ENCODE peak calls at places on chromosomes 6 and 20, in nine cellular contexts. A is nephron progenitor cell; E is stimulated activated CD4-positive, alpha-beta T cell treated with anti-CD3 and anti-CD28 coated beads, TNF-alpha, amount 100 ng/mL, for 4 hours; L is activated naive CD4-positive, alpha-beta T cell; Z is nucleus accumbens; S is brain microvascular endothelial cell; Y is left cardiac atrium; F is glutamatergic neuron; G is substantia nigra. C is an unnamed sample.

GRCh38 chr6:104711371-104711770 is 148.3 kb downstream of the HACE1 start:
- DNase-seq in A (no peak), E (no peak), L (no peak), Z (no peak), S (peak; percentile 52), Y (no peak), F (no peak), G (no peak), C (peak; percentile 8)

GRCh38 chr6:30490031-30490876 is 945 bp downstream of the HLA-E start:
- DNase-seq in A (peak; percentile 79), E (peak; percentile 90), L (peak; percentile 87), Z (no peak), S (peak; percentile 48), Y (peak; percentile 76), F (peak; percentile 77), G (no peak), C (no peak)

GRCh38 chr6:125868996-125869395 is 78.2 kb downstream of the NCOA7 start:
- DNase-seq in A (no peak), E (no peak), L (no peak), Z (peak; percentile 22), S (no peak), Y (peak; percentile 47), F (peak; percentile 34), G (no peak), C (no peak)

GRCh38 chr20:48731581-48731980 is 96.2 kb downstream of the PREX1 start:
- DNase-seq in A (no peak), E (no peak), L (no peak), Z (no peak), S (no peak), Y (no peak), F (no peak), G (no peak), C (no peak)

GRCh38 chr6:126076992-126077664 is 90.8 kb downstream of the TRMT11 start:
- DNase-seq in A (no peak), E (no peak), L (no peak), Z (no peak), S (no peak), Y (no peak), F (no peak), G (no peak), C (no peak)

GRCh38 chr6:17580518-17581048 is 19.5 kb upstream of the FAM8A1 start:
- DNase-seq in A (peak; percentile 28), E (peak; percentile 17), L (no peak), Z (no peak), S (peak; percentile 25), Y (peak; percentile 48), F (peak; percentile 67), G (no peak), C (no peak)

GRCh38 chr6:151803743-151804142 is 3.7 kb upstream of the ESR1 start:
- DNase-seq in A (no peak), E (no peak), L (no peak), Z (no peak), S (no peak), Y (no peak), F (no peak), G (no peak), C (no peak)

GRCh38 chr6:133432021-133432989 is 191.1 kb downstream of the EYA4 start:
- DNase-seq in A (peak; percentile 15), E (no peak), L (no peak), Z (no peak), S (no peak), Y (no peak), F (peak; percentile 70), G (no peak), C (no peak)

GRCh38 chr6:73152998-73153757 is 72.1 kb downstream of the KHDC1L start:
- DNase-seq in A (no peak), E (no peak), L (no peak), Z (no peak), S (peak; percentile 3), Y (no peak), F (no peak), G (no peak), C (peak; percentile 30)

GRCh38 chr20:17743677-17744076 is 43.9 kb downstream of the BANF2 start:
- DNase-seq in A (no peak), E (no peak), L (no peak), Z (no peak), S (no peak), Y (no peak), F (no peak), G (no peak), C (no peak)

GRCh38 chr6:124799638-124800037 is 162.6 kb upstream of the RNF217 start:
- DNase-seq in A (no peak), E (no peak), L (no peak), Z (no peak), S (no peak), Y (no peak), F (no peak), G (no peak), C (no peak)

GRCh38 chr6:87396595-87397392 is 11.0 kb upstream of the CFAP206 start:
- DNase-seq in A (no peak), E (no peak), L (no peak), Z (no peak), S (no peak), Y (no peak), F (no peak), G (no peak), C (no peak)

GRCh38 chr6:127343753-127344659 is 597 bp upstream of the ECHDC1 start:
- DNase-seq in A (no peak), E (no peak), L (no peak), Z (no peak), S (peak; percentile 24), Y (no peak), F (no peak), G (no peak), C (no peak)

GRCh38 chr6:36997811-36998722 is 7.4 kb upstream of the FGD2 start:
- DNase-seq in A (no peak), E (no peak), L (no peak), Z (peak; percentile 67), S (no peak), Y (peak; percentile 65), F (no peak), G (peak; percentile 36), C (no peak)

GRCh38 chr6:79467716-79468115 is 69.5 kb downstream of the LCA5 start:
- DNase-seq in A (no peak), E (no peak), L (no peak), Z (no peak), S (peak; percentile 32), Y (no peak), F (no peak), G (no peak), C (peak; percentile 29)

GRCh38 chr6:1575213-1576041 is 34.3 kb upstream of the FOXC1 start:
- DNase-seq in A (peak; percentile 56), E (no peak), L (no peak), Z (peak; percentile 14), S (peak; percentile 41), Y (no peak), F (peak; percentile 68), G (no peak), C (no peak)

GRCh38 chr20:57131601-57132391 is 134.6 kb downstream of the BMP7 start:
- DNase-seq in A (no peak), E (no peak), L (no peak), Z (no peak), S (no peak), Y (no peak), F (no peak), G (no peak), C (no peak)

GRCh38 chr20:1322511-1323245 is 6.3 kb downstream of the SDCBP2 start:
- DNase-seq in A (no peak), E (no peak), L (no peak), Z (no peak), S (peak; percentile 87), Y (peak; percentile 76), F (no peak), G (no peak), C (peak; percentile 79)

GRCh38 chr6:156310701-156311100 is 466.5 kb upstream of the ARID1B start:
- DNase-seq in A (no peak), E (no peak), L (no peak), Z (no peak), S (no peak), Y (no peak), F (no peak), G (no peak), C (no peak)

GRCh38 chr6:21327326-21328140 is 266.0 kb upstream of the SOX4 start:
- DNase-seq in A (no peak), E (no peak), L (no peak), Z (no peak), S (no peak), Y (no peak), F (no peak), G (no peak), C (no peak)

GRCh38 chr20:23086931-23087411 is 847 bp upstream of the CD93 start:
- DNase-seq in A (no peak), E (no peak), L (no peak), Z (no peak), S (no peak), Y (peak; percentile 84), F (no peak), G (no peak), C (no peak)

GRCh38 chr6:127102299-127102698 is 16.2 kb upstream of the RSPO3 start:
- DNase-seq in A (no peak), E (no peak), L (no peak), Z (no peak), S (peak; percentile 85), Y (no peak), F (no peak), G (no peak), C (peak; percentile 79)

GRCh38 chr6:29926795-29927427 is 15.4 kb upstream of the HLA-A start:
- DNase-seq in A (no peak), E (peak; percentile 71), L (peak; percentile 78), Z (peak; percentile 51), S (peak; percentile 35), Y (peak; percentile 81), F (peak; percentile 56), G (no peak), C (peak; percentile 57)

GRCh38 chr6:3209114-3210023 is 18.1 kb downstream of the TUBB2B start:
- DNase-seq in A (no peak), E (no peak), L (no peak), Z (no peak), S (peak; percentile 98), Y (peak; percentile 67), F (peak; percentile 49), G (no peak), C (peak; percentile 97)

GRCh38 chr20:20237093-20237959 is 130.6 kb upstream of the INSM1 start:
- DNase-seq in A (peak; percentile 54), E (no peak), L (no peak), Z (peak; percentile 12), S (peak; percentile 21), Y (peak; percentile 28), F (peak; percentile 60), G (no peak), C (peak; percentile 2)

C was measured in HFFc6.